ENCODE peak calls at places on chromosome 2, in ten cellular contexts. J is GM06990; C is smooth muscle cell of the brain vasculature; E is hypothalamus; S is GOT3; D is GM12878; U is sciatic nerve; Z is stimulated activated CD4-positive, alpha-beta T cell treated with anti-CD3 and anti-CD28 coated beads, Interleukin-12 subunit alpha, Interleukin-12 subunit beta, amount 100 ng/mL, for 24 hours; H is Peyer's patch; B is occipital lobe. O is an unnamed sample.

GRCh38 chr2:232349546-232349945 is 29.0 kb upstream of the ALPP start:
- DNase-seq in J (no peak), C (no peak), E (no peak), S (no peak), D (no peak), U (peak; percentile 42), Z (no peak), H (no peak), B (no peak), O (no peak)

GRCh38 chr2:227370087-227370486 is 9.0 kb downstream of the TM4SF20 start:
- DNase-seq in J (no peak), C (no peak), E (no peak), S (no peak), D (no peak), U (no peak), Z (no peak), H (no peak), B (no peak), O (no peak)

GRCh38 chr2:239544846-239545465 is 144.1 kb upstream of the HDAC4 start:
- DNase-seq in J (peak; percentile 11), C (no peak), E (no peak), S (no peak), D (no peak), U (no peak), Z (peak; percentile 30), H (no peak), B (no peak), O (no peak)

GRCh38 chr2:209661286-209661685 is 110.3 kb upstream of the UNC80 start:
- DNase-seq in J (no peak), C (no peak), E (peak; percentile 25), S (no peak), D (no peak), U (no peak), Z (no peak), H (no peak), B (peak; percentile 73), O (no peak)

GRCh38 chr2:139480251-139480650 is 700.1 kb upstream of the NXPH2 start:
- DNase-seq in J (no peak), C (no peak), E (no peak), S (no peak), D (no peak), U (no peak), Z (no peak), H (no peak), B (no peak), O (no peak)

GRCh38 chr2:219947575-219947974 is 320.1 kb downstream of the SLC4A3 start:
- DNase-seq in J (no peak), C (no peak), E (no peak), S (no peak), D (no peak), U (no peak), Z (no peak), H (no peak), B (no peak), O (no peak)

GRCh38 chr2:191679818-191680600 is 2.1 kb downstream of the NABP1 start:
- DNase-seq in J (peak; percentile 39), C (no peak), E (no peak), S (no peak), D (no peak), U (no peak), Z (no peak), H (no peak), B (no peak), O (no peak)

GRCh38 chr2:113114996-113115395 is 12.4 kb upstream of the IL1RN start:
- DNase-seq in J (no peak), C (no peak), E (no peak), S (no peak), D (no peak), U (no peak), Z (no peak), H (no peak), B (no peak), O (no peak)

GRCh38 chr2:200352631-200353030 is 46.1 kb downstream of the SPATS2L start:
- DNase-seq in J (no peak), C (no peak), E (no peak), S (no peak), D (no peak), U (no peak), Z (no peak), H (no peak), B (no peak), O (no peak)

GRCh38 chr2:38572167-38572566 is 30.6 kb downstream of the HNRNPLL start:
- DNase-seq in J (no peak), C (no peak), E (no peak), S (no peak), D (no peak), U (no peak), Z (no peak), H (no peak), B (no peak), O (no peak)

O was measured in brain pericyte.